ENCODE peak calls at places on chromosomes 11 and 22, in five cellular contexts. O, F, D, S and Z are unnamed samples.
A peak's percentile ranks its signal among the peaks of the same experiment; 100 is the strongest.

GRCh38 chr11:33932721-33933120 is 40.8 kb upstream of the LMO2 start:
- DNase-seq in O (no peak), F (no peak), D (no peak), S (no peak), Z (no peak)

GRCh38 chr11:128135451-128135850 is 451.9 kb downstream of the ETS1 start:
- DNase-seq in O (no peak), F (no peak), D (no peak), S (no peak), Z (no peak)

GRCh38 chr11:45451766-45452440 is 165.8 kb upstream of the SYT13 start:
- DNase-seq in O (no peak), F (no peak), D (no peak), S (no peak), Z (no peak)

GRCh38 chr22:46849951-46850350 is 87.5 kb downstream of the TBC1D22A start:
- DNase-seq in O (no peak), F (no peak), D (no peak), S (no peak), Z (no peak)

GRCh38 chr11:132177106-132177505 is 806.7 kb downstream of the NTM start:
- DNase-seq in O (no peak), F (no peak), D (no peak), S (no peak), Z (no peak)

GRCh38 chr11:126588630-126589491 is 233.4 kb downstream of the ST3GAL4 start:
- DNase-seq in O (no peak), F (no peak), D (no peak), S (no peak), Z (no peak)

GRCh38 chr11:8225589-8226036 is 38.1 kb downstream of the LMO1 start:
- DNase-seq in O (peak; percentile 82), F (peak; percentile 71), D (peak; percentile 88), S (peak; percentile 73), Z (peak; percentile 67)

GRCh38 chr11:119342023-119342300 is 1.3 kb upstream of the C1QTNF5 start:
- DNase-seq in O (no peak), F (no peak), D (no peak), S (no peak), Z (no peak)

GRCh38 chr11:96215826-96216225 is 127.2 kb downstream of the MAML2 start:
- DNase-seq in O (no peak), F (no peak), D (no peak), S (no peak), Z (no peak)

GRCh38 chr11:9060700-9061111 is 30.7 kb downstream of the SCUBE2 start:
- DNase-seq in O (no peak), F (no peak), D (no peak), S (no peak), Z (no peak)

GRCh38 chr11:92822410-92822809 is 147.0 kb upstream of the MTNR1B start:
- DNase-seq in O (no peak), F (no peak), D (no peak), S (no peak), Z (no peak)

GRCh38 chr11:2718817-2719438 is 19.1 kb upstream of the KCNQ1OT1 start:
- DNase-seq in O (peak; percentile 19), F (no peak), D (no peak), S (no peak), Z (no peak)

GRCh38 chr11:128784059-128784804 is 82.9 kb downstream of the KCNJ1 start:
- DNase-seq in O (no peak), F (no peak), D (no peak), S (no peak), Z (no peak)

GRCh38 chr11:6563121-6563619 is 40.2 kb downstream of the RRP8 start:
- DNase-seq in O (no peak), F (no peak), D (no peak), S (no peak), Z (no peak)

GRCh38 chr11:72613977-72614376 is 60.2 kb downstream of the PDE2A start:
- DNase-seq in O (peak; percentile 66), F (peak; percentile 53), D (no peak), S (peak; percentile 81), Z (peak; percentile 74)

GRCh38 chr11:117316197-117316961 is at the start of gene BACE1:
- DNase-seq in O (peak; percentile 91), F (peak; percentile 90), D (peak; percentile 87), S (peak; percentile 82), Z (peak; percentile 93)

GRCh38 chr11:117314840-117315239 is 1.2 kb downstream of the BACE1 start:
- DNase-seq in O (no peak), F (no peak), D (peak; percentile 43), S (no peak), Z (no peak)

GRCh38 chr11:117313828-117314768 is 2.0 kb downstream of the BACE1 start:
- DNase-seq in O (no peak), F (no peak), D (peak; percentile 34), S (no peak), Z (no peak)

GRCh38 chr11:117313103-117313502 is 3.0 kb downstream of the BACE1 start:
- DNase-seq in O (no peak), F (no peak), D (no peak), S (no peak), Z (no peak)

DNA sequence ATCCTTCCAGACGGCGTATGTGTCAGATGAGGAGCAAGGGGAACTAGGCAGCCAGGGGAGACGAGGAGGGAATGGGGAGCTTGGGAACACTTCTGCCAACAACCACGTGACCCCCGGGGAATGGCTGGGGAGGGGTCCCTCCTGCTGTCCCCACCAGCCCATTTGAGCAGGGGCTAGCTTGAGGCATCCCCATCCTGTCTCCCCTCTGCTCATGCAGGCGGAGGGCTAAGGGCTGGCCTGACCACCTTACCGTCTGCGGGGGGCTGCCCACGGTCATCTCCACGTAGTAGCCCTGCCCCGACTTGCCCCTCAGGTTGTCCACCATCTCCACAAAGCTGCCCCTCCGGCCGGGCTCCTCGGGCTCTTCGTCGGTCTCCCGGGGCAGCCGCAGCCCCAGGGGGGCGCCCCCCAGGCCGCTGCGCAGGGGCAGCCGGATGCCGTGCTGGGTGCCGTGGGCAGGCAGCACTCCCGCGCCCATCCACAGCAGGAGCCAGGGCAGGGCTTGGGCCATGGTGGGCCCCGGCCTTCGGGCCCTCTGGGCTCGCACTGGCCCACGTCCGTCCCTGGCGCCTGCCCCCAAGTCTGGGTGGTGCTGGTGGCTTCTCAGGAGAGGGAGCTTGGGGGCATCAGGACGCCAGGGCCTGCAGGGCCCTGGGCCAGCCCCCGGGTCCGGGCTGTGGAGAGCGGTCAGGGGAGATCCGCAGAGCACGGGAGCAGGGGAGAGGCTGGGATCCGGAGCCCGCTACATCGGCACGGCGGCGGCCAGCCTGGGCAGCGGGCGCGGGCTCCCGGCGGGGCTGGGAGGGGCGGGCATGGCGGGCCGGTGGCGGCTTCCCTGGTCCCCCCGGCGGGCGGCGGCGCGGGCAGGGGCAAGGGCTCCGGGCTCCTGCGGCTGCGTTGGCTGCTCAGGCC is 515 bp downstream of the BACE1 start:
- DNase-seq in O (peak; percentile 58), F (no peak), D (no peak), S (no peak), Z (peak; percentile 73)
- H3K27ac ChIP-seq in O (peak overlapping the region; percentile 61), F (peak overlapping the region; percentile 63), D (peak overlapping the region; percentile 42), S (peak overlapping the region; percentile 67), Z (peak overlapping the region; percentile 17)

DNA sequence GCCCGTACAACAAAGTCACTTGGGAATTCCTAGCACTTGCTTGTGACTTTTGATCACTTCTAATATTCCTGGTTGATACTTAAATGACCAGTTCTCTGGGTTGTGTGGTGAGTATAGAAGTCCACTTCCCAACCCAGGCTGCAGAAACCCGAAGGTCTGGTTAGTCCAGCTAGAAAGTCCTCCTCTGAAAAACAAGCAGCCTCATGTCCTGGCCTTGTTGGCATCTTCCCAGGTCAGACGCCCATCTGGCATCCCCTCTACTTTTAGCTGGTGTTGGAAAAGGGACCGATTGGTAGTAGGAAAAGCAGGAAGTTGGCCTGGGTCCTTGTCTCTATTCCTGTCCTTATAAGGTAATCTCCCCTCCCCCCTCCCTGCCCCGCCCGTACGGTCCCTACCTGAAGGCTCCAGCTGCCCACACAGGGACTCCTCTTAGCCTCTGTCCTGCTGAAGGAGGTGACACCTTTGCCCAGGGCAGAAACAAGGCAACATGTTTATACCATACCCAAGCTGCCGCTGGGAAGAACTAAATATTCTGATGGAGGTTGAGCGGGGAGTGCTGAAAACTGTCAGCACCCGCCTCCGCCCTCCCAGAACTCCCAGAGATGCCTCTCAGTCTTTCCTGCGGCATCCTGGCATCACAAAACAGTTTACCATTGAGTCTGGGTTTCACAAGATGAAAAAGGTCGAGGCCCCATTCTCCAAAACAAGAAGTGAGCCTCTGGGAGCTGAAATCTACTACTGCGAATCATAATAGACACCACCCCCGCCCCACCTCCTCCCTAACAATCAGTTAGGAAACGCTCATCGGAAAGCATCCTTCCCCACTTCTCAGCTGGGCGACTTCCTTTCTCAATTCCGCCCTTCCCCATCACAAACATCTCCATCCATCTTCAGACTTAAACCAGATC is 1.3 kb downstream of the SUN2 start:
- DNase-seq in O (peak; percentile 83), F (peak; percentile 65), D (peak; percentile 84), S (peak; percentile 72), Z (peak; percentile 74)
- H3K4me1 ChIP-seq in O (peaks cover 45% of the 10 kb centered on the region), F (peaks cover 65% of the 10 kb centered on the region), D (no peaks in the 10 kb centered on the region), S (peaks cover 56% of the 10 kb centered on the region), Z (no peaks in the 10 kb centered on the region)

DNA sequence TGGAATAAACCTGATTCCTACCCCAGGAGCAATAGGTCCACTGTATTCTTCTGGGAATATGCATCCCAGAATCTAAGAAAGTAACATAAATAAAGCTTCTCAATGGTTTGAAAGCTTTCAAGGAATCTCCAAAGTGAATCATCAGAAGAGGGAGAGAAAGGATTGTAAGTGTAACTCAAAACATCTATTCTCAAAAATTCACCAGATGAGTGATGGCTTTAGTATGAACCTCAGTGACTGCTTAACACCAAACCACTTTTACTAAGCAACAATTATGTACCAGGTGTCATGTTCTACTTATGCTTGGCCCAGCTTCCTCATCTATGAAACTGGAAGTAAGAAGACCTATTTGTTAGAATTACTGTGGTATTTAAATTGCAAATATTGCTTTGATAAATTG is 7.4 kb downstream of the RAB38 start:
- DNase-seq in O (no peak), F (no peak), D (no peak), S (no peak), Z (no peak)
- H3K27ac ChIP-seq in O (no peak overlapping the region), F (no peak overlapping the region), D (no peak overlapping the region), S (no peak overlapping the region), Z (no peak overlapping the region)

GRCh38 chr11:122754553-122755322 is 83.6 kb upstream of the CRTAM start:
- DNase-seq in O (no peak), F (no peak), D (no peak), S (no peak), Z (no peak)

GRCh38 chr11:122750047-122750446 is 88.3 kb upstream of the CRTAM start:
- DNase-seq in O (no peak), F (no peak), D (no peak), S (no peak), Z (no peak)

GRCh38 chr11:122748968-122749687 is 89.2 kb upstream of the CRTAM start:
- DNase-seq in O (no peak), F (peak; percentile 39), D (no peak), S (no peak), Z (no peak)

GRCh38 chr11:122754028-122754427 is 84.3 kb upstream of the CRTAM start:
- DNase-seq in O (no peak), F (no peak), D (no peak), S (no peak), Z (no peak)

DNA sequence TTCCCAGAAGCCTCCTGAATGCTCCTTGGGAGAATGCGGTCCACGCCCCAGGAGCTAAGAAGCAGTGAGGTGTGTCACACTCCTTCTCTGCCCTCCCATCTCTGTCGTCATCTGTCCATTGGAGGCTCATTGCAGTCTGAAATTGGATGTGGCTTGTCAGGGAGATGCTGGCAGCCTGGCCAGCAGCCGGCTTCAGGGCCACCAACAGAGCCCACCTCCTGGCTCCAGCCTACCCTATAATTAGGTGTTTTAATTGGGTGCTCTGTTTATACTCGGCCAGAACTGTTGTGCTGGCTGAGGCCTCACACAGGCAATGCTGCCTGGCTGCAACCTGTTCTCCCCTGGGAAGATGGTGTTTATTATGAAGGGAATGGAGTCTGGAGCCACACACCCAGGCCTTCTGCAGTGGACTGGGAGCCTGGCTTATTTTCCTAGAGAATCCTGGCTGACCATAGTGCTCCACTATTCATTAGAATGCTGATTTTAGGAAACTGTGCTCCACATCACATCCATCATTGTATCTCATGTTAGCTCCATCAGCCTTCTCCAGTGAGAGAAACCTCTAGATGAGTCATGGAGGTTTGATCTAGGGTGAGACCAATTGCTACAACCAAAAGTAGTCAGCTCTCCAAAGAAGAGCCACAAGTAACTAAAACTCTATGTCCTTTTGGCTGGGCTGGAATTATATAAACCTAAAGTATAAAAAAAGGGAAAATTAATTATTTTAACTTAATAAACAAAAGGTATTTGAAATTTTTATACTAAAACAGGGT is 86.8 kb upstream of the CRTAM start:
- DNase-seq in O (no peak), F (no peak), D (no peak), S (no peak), Z (no peak)
- H3K4me1 ChIP-seq in O (no peaks in the 10 kb centered on the region), F (peaks cover 69% of the 10 kb centered on the region), D (no peaks in the 10 kb centered on the region), S (peaks cover 54% of the 10 kb centered on the region), Z (peaks cover 1% of the 10 kb centered on the region)